ENCODE peak calls at places on chromosomes 1 and 21, in five cellular contexts. One of them, this sample, is unnamed.

GRCh38 chr1:102174259-102174863 is 177.6 kb upstream of the OLFM3 start:
- DNase-seq in skeletal muscle cell: no peak
- DNase-seq in HT-29: peak; percentile 53
- DNase-seq in stimulated activated CD8-positive, alpha-beta memory T cell treated with anti-CD3 and anti-CD28 coated beads, Interleukin-15, amount 100 ng/mL, for 4 hours: no peak
- DNase-seq in lower lobe of right lung: no peak
- DNase-seq in this sample: no peak

GRCh38 chr1:119141020-119141424 is 569 bp upstream of the WARS2 start:
- DNase-seq in skeletal muscle cell: no peak
- DNase-seq in stimulated activated CD8-positive, alpha-beta memory T cell treated with anti-CD3 and anti-CD28 coated beads, Interleukin-15, amount 100 ng/mL, for 4 hours: no peak
- DNase-seq in lower lobe of right lung: no peak
- DNase-seq in HT-29: no peak
- DNase-seq in this sample: peak; percentile 53

GRCh38 chr1:24102966-24103365 is 9.0 kb downstream of the MYOM3 start:
- DNase-seq in lower lobe of right lung: peak; percentile 59
- DNase-seq in skeletal muscle cell: no peak
- DNase-seq in HT-29: peak; percentile 28
- DNase-seq in stimulated activated CD8-positive, alpha-beta memory T cell treated with anti-CD3 and anti-CD28 coated beads, Interleukin-15, amount 100 ng/mL, for 4 hours: no peak
- DNase-seq in this sample: peak; percentile 32

GRCh38 chr21:43295016-43295958 is 126.5 kb downstream of the CRYAA start:
- DNase-seq in skeletal muscle cell: no peak
- DNase-seq in stimulated activated CD8-positive, alpha-beta memory T cell treated with anti-CD3 and anti-CD28 coated beads, Interleukin-15, amount 100 ng/mL, for 4 hours: no peak
- DNase-seq in HT-29: no peak
- DNase-seq in lower lobe of right lung: peak; percentile 39
- DNase-seq in this sample: no peak

GRCh38 chr1:67838180-67838912 is 5.1 kb upstream of the GNG12 start:
- DNase-seq in skeletal muscle cell: no peak
- DNase-seq in stimulated activated CD8-positive, alpha-beta memory T cell treated with anti-CD3 and anti-CD28 coated beads, Interleukin-15, amount 100 ng/mL, for 4 hours: no peak
- DNase-seq in HT-29: no peak
- DNase-seq in lower lobe of right lung: no peak
- DNase-seq in this sample: no peak

GRCh38 chr1:176051902-176052518 is 155.1 kb downstream of the COP1 start:
- DNase-seq in skeletal muscle cell: no peak
- DNase-seq in stimulated activated CD8-positive, alpha-beta memory T cell treated with anti-CD3 and anti-CD28 coated beads, Interleukin-15, amount 100 ng/mL, for 4 hours: no peak
- DNase-seq in lower lobe of right lung: no peak
- DNase-seq in HT-29: no peak
- DNase-seq in this sample: no peak

GRCh38 chr1:27049607-27050006 is 37.0 kb upstream of the TENT5B start:
- DNase-seq in stimulated activated CD8-positive, alpha-beta memory T cell treated with anti-CD3 and anti-CD28 coated beads, Interleukin-15, amount 100 ng/mL, for 4 hours: no peak
- DNase-seq in skeletal muscle cell: no peak
- DNase-seq in lower lobe of right lung: no peak
- DNase-seq in HT-29: no peak
- DNase-seq in this sample: no peak

GRCh38 chr1:184050631-184051030 is 899 bp upstream of the TSEN15 start:
- DNase-seq in skeletal muscle cell: no peak
- DNase-seq in lower lobe of right lung: no peak
- DNase-seq in stimulated activated CD8-positive, alpha-beta memory T cell treated with anti-CD3 and anti-CD28 coated beads, Interleukin-15, amount 100 ng/mL, for 4 hours: no peak
- DNase-seq in HT-29: peak; percentile 2
- DNase-seq in this sample: no peak

GRCh38 chr1:110628356-110629105 is 22.4 kb upstream of the KCNA2 start:
- DNase-seq in skeletal muscle cell: no peak
- DNase-seq in lower lobe of right lung: no peak
- DNase-seq in HT-29: no peak
- DNase-seq in stimulated activated CD8-positive, alpha-beta memory T cell treated with anti-CD3 and anti-CD28 coated beads, Interleukin-15, amount 100 ng/mL, for 4 hours: no peak
- DNase-seq in this sample: no peak

GRCh38 chr1:188937965-188938551 is 1539.6 kb downstream of the BRINP3 start:
- DNase-seq in lower lobe of right lung: no peak
- DNase-seq in skeletal muscle cell: no peak
- DNase-seq in stimulated activated CD8-positive, alpha-beta memory T cell treated with anti-CD3 and anti-CD28 coated beads, Interleukin-15, amount 100 ng/mL, for 4 hours: no peak
- DNase-seq in HT-29: no peak
- DNase-seq in this sample: peak; percentile 30

GRCh38 chr1:155893389-155894142 is 17.6 kb downstream of the RIT1 start:
- DNase-seq in stimulated activated CD8-positive, alpha-beta memory T cell treated with anti-CD3 and anti-CD28 coated beads, Interleukin-15, amount 100 ng/mL, for 4 hours: no peak
- DNase-seq in lower lobe of right lung: no peak
- DNase-seq in skeletal muscle cell: peak; percentile 60
- DNase-seq in HT-29: no peak
- DNase-seq in this sample: peak; percentile 43

GRCh38 chr1:55064861-55065263 is 25.5 kb downstream of the PCSK9 start:
- DNase-seq in stimulated activated CD8-positive, alpha-beta memory T cell treated with anti-CD3 and anti-CD28 coated beads, Interleukin-15, amount 100 ng/mL, for 4 hours: no peak
- DNase-seq in lower lobe of right lung: no peak
- DNase-seq in HT-29: no peak
- DNase-seq in skeletal muscle cell: no peak
- DNase-seq in this sample: no peak

GRCh38 chr1:151837197-151837596 is 2.4 kb downstream of the C2CD4D start:
- DNase-seq in skeletal muscle cell: no peak
- DNase-seq in lower lobe of right lung: no peak
- DNase-seq in HT-29: no peak
- DNase-seq in stimulated activated CD8-positive, alpha-beta memory T cell treated with anti-CD3 and anti-CD28 coated beads, Interleukin-15, amount 100 ng/mL, for 4 hours: no peak
- DNase-seq in this sample: no peak

GRCh38 chr1:228316589-228317387 is 89.8 kb downstream of the TRIM11 start:
- DNase-seq in stimulated activated CD8-positive, alpha-beta memory T cell treated with anti-CD3 and anti-CD28 coated beads, Interleukin-15, amount 100 ng/mL, for 4 hours: no peak
- DNase-seq in skeletal muscle cell: no peak
- DNase-seq in lower lobe of right lung: peak; percentile 40
- DNase-seq in HT-29: no peak
- DNase-seq in this sample: no peak

GRCh38 chr1:8649027-8649426 is 168.4 kb downstream of the RERE start:
- DNase-seq in lower lobe of right lung: no peak
- DNase-seq in HT-29: no peak
- DNase-seq in skeletal muscle cell: no peak
- DNase-seq in stimulated activated CD8-positive, alpha-beta memory T cell treated with anti-CD3 and anti-CD28 coated beads, Interleukin-15, amount 100 ng/mL, for 4 hours: no peak
- DNase-seq in this sample: no peak

This sample was measured in Calu3.